ENCODE peak calls at places on chromosomes 6 and 20, in six cellular contexts. K, G, A, L, I and N are unnamed samples.

GRCh38 chr20:53872561-53873248 is 197.7 kb downstream of the BCAS1 start:
- DNase-seq in I (no peak), A (no peak), K (no peak), L (peak), G (no peak), N (no peak)

GRCh38 chr6:84554069-84554468 is 210.3 kb downstream of the TBX18 start:
- DNase-seq in A (no peak), L (no peak), K (no peak), I (no peak), G (no peak), N (no peak)

GRCh38 chr6:43286456-43286994 is 11.5 kb upstream of the SLC22A7 start:
- DNase-seq in K (no peak), G (no peak), I (no peak), A (no peak), L (no peak), N (no peak)

GRCh38 chr20:22460231-22460630 is 124.1 kb downstream of the FOXA2 start:
- DNase-seq in G (no peak), A (no peak), K (no peak), I (no peak), L (no peak), N (no peak)

GRCh38 chr6:80088637-80089036 is 17.8 kb upstream of the BCKDHB start:
- DNase-seq in G (peak), A (no peak), K (no peak), I (no peak), L (no peak), N (no peak)

GRCh38 chr20:2946988-2947961 is 74.0 kb downstream of the PTPRA start:
- DNase-seq in K (no peak), G (peak), A (peak), I (no peak), L (no peak), N (peak)

GRCh38 chr6:118877806-118878205 is 16.1 kb upstream of the ASF1A start:
- DNase-seq in L (no peak), G (no peak), I (no peak), A (no peak), K (no peak), N (no peak)

GRCh38 chr6:80638222-80639055 is 532.0 kb downstream of the BCKDHB start:
- DNase-seq in I (no peak), A (no peak), K (peak), G (peak), L (peak), N (no peak)

GRCh38 chr20:51315390-51315789 is 227.1 kb downstream of the NFATC2 start:
- DNase-seq in G (no peak), L (no peak), A (no peak), I (no peak), K (no peak), N (no peak)

GRCh38 chr6:130161627-130162404 is 60.9 kb downstream of the SAMD3 start:
- DNase-seq in K (no peak), G (no peak), I (no peak), A (no peak), L (no peak), N (no peak)

GRCh38 chr20:17494201-17494600 is 37.0 kb downstream of the BFSP1 start:
- DNase-seq in I (no peak), K (no peak), G (no peak), A (no peak), L (no peak), N (no peak)

GRCh38 chr6:28789553-28790083 is 134.2 kb downstream of the TRIM27 start:
- DNase-seq in K (no peak), G (peak), I (peak), L (no peak), A (peak), N (peak)

GRCh38 chr6:14804001-14804401 is 441.9 kb upstream of the JARID2 start:
- DNase-seq in K (peak), I (no peak), L (no peak), A (no peak), G (no peak), N (peak)

GRCh38 chr6:2044192-2044591 is 201.2 kb downstream of the GMDS start:
- DNase-seq in G (no peak), A (no peak), I (no peak), L (no peak), K (no peak), N (no peak)

GRCh38 chr20:34089655-34090324 is 22.3 kb downstream of the EIF2S2 start:
- DNase-seq in K (no peak), G (no peak), L (no peak), A (no peak), I (no peak), N (no peak)

GRCh38 chr6:17086469-17086868 is 15.4 kb upstream of the STMND1 start:
- DNase-seq in I (no peak), K (peak), L (no peak), A (peak), G (peak), N (peak)

GRCh38 chr20:10761232-10761631 is 87.4 kb upstream of the JAG1 start:
- DNase-seq in K (no peak), L (no peak), G (peak), A (no peak), I (no peak), N (no peak)

GRCh38 chr6:137172734-137173431 is 561 bp downstream of the IL22RA2 start:
- DNase-seq in A (no peak), L (no peak), G (no peak), I (no peak), K (no peak), N (no peak)

GRCh38 chr6:159976844-159977241 is 8.0 kb downstream of the IGF2R start:
- DNase-seq in L (no peak), A (no peak), I (no peak), K (no peak), G (no peak), N (no peak)

GRCh38 chr6:7542878-7543394 is 1.5 kb downstream of the DSP start:
- DNase-seq in K (peak), G (peak), I (peak), L (no peak), A (no peak), N (peak)

GRCh38 chr20:61295726-61296628 is 43.9 kb downstream of the CDH4 start:
- DNase-seq in L (no peak), K (peak), G (no peak), I (peak), A (no peak), N (no peak)

GRCh38 chr20:14005996-14006395 is 10.7 kb downstream of the MACROD2 start:
- DNase-seq in G (no peak), K (no peak), I (no peak), L (no peak), A (no peak), N (no peak)

GRCh38 chr6:156933201-156934053 is 156.2 kb downstream of the ARID1B start:
- DNase-seq in G (peak), I (no peak), K (no peak), L (no peak), A (no peak), N (no peak)
- H3K27ac ChIP-seq in G (peak), I (no peak), K (peak), L (no peak), A (no peak), N (no peak)

GRCh38 chr6:117409863-117410262 is 15.9 kb downstream of the ROS1 start:
- DNase-seq in A (no peak), L (no peak), I (no peak), G (no peak), K (no peak), N (no peak)

GRCh38 chr6:117399924-117400323 is 25.8 kb downstream of the ROS1 start:
- DNase-seq in L (no peak), G (peak), A (no peak), K (peak), I (no peak), N (no peak)

GRCh38 chr6:117409420-117409819 is 16.3 kb downstream of the ROS1 start:
- DNase-seq in L (no peak), K (no peak), A (no peak), G (no peak), I (no peak), N (no peak)

GRCh38 chr6:117401799-117402198 is 23.9 kb downstream of the ROS1 start:
- DNase-seq in K (no peak), A (no peak), L (no peak), G (no peak), I (no peak), N (no peak)

GRCh38 chr6:117404548-117404947 is 21.2 kb downstream of the ROS1 start:
- DNase-seq in G (no peak), A (no peak), I (no peak), L (no peak), K (no peak), N (no peak)
- TF ChIP-seq CTCF in G (peak), A (no peak), I (no peak), L (no peak), K (peak), N (no peak)

GRCh38 chr6:52483671-52484003 is 63.5 kb downstream of the EFHC1 start:
- DNase-seq in K (no peak), A (no peak), L (no peak), G (no peak), I (no peak), N (no peak)
- TF ChIP-seq GABPA in K (no peak), A (no peak), L (no peak), G (no peak), I (no peak), N (no peak)

GRCh38 chr20:57449398-57450354 is 58.5 kb downstream of the RBM38 start:
- DNase-seq in L (no peak), I (no peak), G (no peak), A (no peak), K (no peak), N (no peak)

GRCh38 chr20:57450419-57450818 is 59.2 kb downstream of the RBM38 start:
- DNase-seq in L (peak), K (peak), G (no peak), A (peak), I (no peak), N (peak)

GRCh38 chr20:57450931-57451330 is 59.7 kb downstream of the RBM38 start:
- DNase-seq in A (no peak), K (peak), L (no peak), G (no peak), I (no peak), N (no peak)

GRCh38 chr20:57451356-57451755 is 60.2 kb downstream of the RBM38 start:
- DNase-seq in G (no peak), A (no peak), K (no peak), L (no peak), I (no peak), N (no peak)

DNA sequence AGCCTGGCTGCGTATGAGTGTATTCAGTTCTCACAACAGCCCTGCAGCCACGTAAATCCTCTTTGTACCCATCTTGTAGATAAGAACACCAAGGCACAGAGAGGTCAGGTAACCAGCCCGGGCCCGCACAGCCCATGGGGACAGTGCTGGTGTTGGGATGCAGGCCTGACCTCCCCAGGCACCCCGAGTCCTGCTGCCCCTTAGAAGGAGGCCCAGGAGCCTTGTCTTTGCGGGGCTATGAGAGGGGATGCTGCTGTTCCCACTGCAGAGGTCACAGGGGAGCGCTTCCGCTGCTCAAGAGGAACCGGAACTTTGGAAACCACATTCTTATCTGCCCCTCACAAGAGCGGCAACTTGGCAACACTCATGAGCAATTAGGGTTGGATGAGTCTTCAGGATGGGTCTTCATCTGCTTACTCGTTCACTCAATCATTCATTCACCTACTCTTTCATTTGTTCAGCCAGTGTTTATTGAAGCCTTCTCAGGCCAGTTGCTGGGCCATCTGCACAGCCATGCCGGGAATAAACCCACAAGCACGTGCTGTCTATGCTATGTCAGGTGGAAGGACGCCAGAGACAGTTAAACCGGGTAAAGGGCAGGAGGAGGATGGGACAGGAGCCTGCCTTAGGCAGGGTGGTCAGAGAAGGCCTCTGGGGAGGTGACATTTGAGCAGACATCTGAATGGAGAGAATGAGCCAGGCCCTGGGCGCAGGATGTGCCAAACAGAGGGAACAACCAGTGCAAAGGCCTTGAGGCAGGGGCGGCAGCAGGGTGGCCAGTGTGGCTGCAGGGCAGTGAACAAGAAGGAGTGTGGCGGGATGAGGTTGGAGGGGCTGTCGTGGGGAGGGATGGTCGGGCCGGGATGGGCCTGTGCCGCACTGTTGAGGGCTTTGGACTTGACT is 60.8 kb downstream of the RBM38 start:
- DNase-seq in I (no peak), L (no peak), G (no peak), A (peak), K (no peak), N (peak)
- H3K27ac ChIP-seq in I (no peak), L (peak), G (no peak), A (peak), K (no peak), N (peak)

GRCh38 chr6:26249709-26249958 is 115.4 kb upstream of the BTN3A2 start:
- DNase-seq in G (no peak), K (no peak), L (peak), A (no peak), I (no peak), N (no peak)
- TF ChIP-seq CTCF in G (no peak), K (no peak), L (no peak), A (no peak), I (no peak), N (no peak)